ENCODE peak calls at places on chromosomes 6 and 20, in eight cellular contexts. One of them, this sample, is unnamed.
A peak's percentile ranks its signal among the peaks of the same experiment; 100 is the strongest.

GRCh38 chr20:36802326-36803223 is 29.0 kb upstream of the DSN1 start:
- DNase-seq in activated T-cell treated with anti-CD3 and anti-CD28 coated beads for 1 hour: no peak
- DNase-seq in psoas muscle: no peak
- DNase-seq in A172: peak; percentile 64
- DNase-seq in Right ventricle myocardium inferior: no peak
- DNase-seq in GM10248: no peak
- DNase-seq in nephron progenitor cell: no peak
- DNase-seq in heart right ventricle: no peak
- DNase-seq in this sample: no peak

GRCh38 chr20:4272225-4272624 is 256.9 kb upstream of the RNF24 start:
- DNase-seq in activated T-cell treated with anti-CD3 and anti-CD28 coated beads for 1 hour: no peak
- DNase-seq in psoas muscle: no peak
- DNase-seq in A172: no peak
- DNase-seq in Right ventricle myocardium inferior: no peak
- DNase-seq in GM10248: no peak
- DNase-seq in nephron progenitor cell: no peak
- DNase-seq in heart right ventricle: no peak
- DNase-seq in this sample: no peak

GRCh38 chr6:158999154-158999668 is 791 bp downstream of the RSPH3 start:
- DNase-seq in activated T-cell treated with anti-CD3 and anti-CD28 coated beads for 1 hour: no peak
- DNase-seq in psoas muscle: no peak
- DNase-seq in A172: peak; percentile 5
- DNase-seq in Right ventricle myocardium inferior: no peak
- DNase-seq in GM10248: no peak
- DNase-seq in nephron progenitor cell: no peak
- DNase-seq in heart right ventricle: no peak
- DNase-seq in this sample: no peak

GRCh38 chr6:80457044-80457933 is 350.8 kb downstream of the BCKDHB start:
- DNase-seq in activated T-cell treated with anti-CD3 and anti-CD28 coated beads for 1 hour: no peak
- DNase-seq in psoas muscle: peak; percentile 66
- DNase-seq in A172: peak; percentile 86
- DNase-seq in Right ventricle myocardium inferior: peak; percentile 67
- DNase-seq in GM10248: no peak
- DNase-seq in nephron progenitor cell: no peak
- DNase-seq in heart right ventricle: peak; percentile 44
- DNase-seq in this sample: no peak

GRCh38 chr6:34247481-34248197 is 1.2 kb downstream of the SMIM29 start:
- DNase-seq in activated T-cell treated with anti-CD3 and anti-CD28 coated beads for 1 hour: no peak
- DNase-seq in psoas muscle: no peak
- DNase-seq in A172: no peak
- DNase-seq in Right ventricle myocardium inferior: no peak
- DNase-seq in GM10248: no peak
- DNase-seq in nephron progenitor cell: no peak
- DNase-seq in heart right ventricle: no peak
- DNase-seq in this sample: no peak

GRCh38 chr6:31270788-31271640 is 878 bp downstream of the HLA-C start:
- DNase-seq in activated T-cell treated with anti-CD3 and anti-CD28 coated beads for 1 hour: peak; percentile 56
- DNase-seq in psoas muscle: peak; percentile 81
- DNase-seq in A172: peak; percentile 58
- DNase-seq in Right ventricle myocardium inferior: peak; percentile 83
- DNase-seq in GM10248: peak; percentile 45
- DNase-seq in nephron progenitor cell: peak; percentile 68
- DNase-seq in heart right ventricle: peak; percentile 85
- DNase-seq in this sample: peak; percentile 17

GRCh38 chr20:38649275-38649891 is 47.8 kb downstream of the ARHGAP40 start:
- DNase-seq in activated T-cell treated with anti-CD3 and anti-CD28 coated beads for 1 hour: no peak
- DNase-seq in psoas muscle: no peak
- DNase-seq in A172: no peak
- DNase-seq in Right ventricle myocardium inferior: no peak
- DNase-seq in GM10248: peak; percentile 51
- DNase-seq in nephron progenitor cell: peak; percentile 36
- DNase-seq in heart right ventricle: no peak
- DNase-seq in this sample: no peak

GRCh38 chr6:27468334-27468733 is 4.6 kb downstream of the ZNF184 start:
- DNase-seq in activated T-cell treated with anti-CD3 and anti-CD28 coated beads for 1 hour: no peak
- DNase-seq in psoas muscle: no peak
- DNase-seq in A172: peak; percentile 11
- DNase-seq in Right ventricle myocardium inferior: no peak
- DNase-seq in GM10248: no peak
- DNase-seq in nephron progenitor cell: no peak
- DNase-seq in heart right ventricle: no peak
- DNase-seq in this sample: no peak

GRCh38 chr20:61044499-61044898 is 207.6 kb upstream of the CDH4 start:
- DNase-seq in activated T-cell treated with anti-CD3 and anti-CD28 coated beads for 1 hour: no peak
- DNase-seq in psoas muscle: no peak
- DNase-seq in A172: no peak
- DNase-seq in Right ventricle myocardium inferior: no peak
- DNase-seq in GM10248: no peak
- DNase-seq in nephron progenitor cell: peak; percentile 22
- DNase-seq in heart right ventricle: no peak
- DNase-seq in this sample: no peak

GRCh38 chr6:47242483-47243386 is 67.0 kb downstream of the TNFRSF21 start:
- DNase-seq in activated T-cell treated with anti-CD3 and anti-CD28 coated beads for 1 hour: peak; percentile 27
- DNase-seq in psoas muscle: peak; percentile 82
- DNase-seq in A172: peak; percentile 91
- DNase-seq in Right ventricle myocardium inferior: peak; percentile 93
- DNase-seq in GM10248: peak; percentile 86
- DNase-seq in nephron progenitor cell: peak; percentile 43
- DNase-seq in heart right ventricle: peak; percentile 86
- DNase-seq in this sample: no peak

GRCh38 chr6:54595844-54596243 is 250.7 kb upstream of the FAM83B start:
- DNase-seq in activated T-cell treated with anti-CD3 and anti-CD28 coated beads for 1 hour: no peak
- DNase-seq in psoas muscle: no peak
- DNase-seq in A172: no peak
- DNase-seq in Right ventricle myocardium inferior: no peak
- DNase-seq in GM10248: no peak
- DNase-seq in nephron progenitor cell: no peak
- DNase-seq in heart right ventricle: no peak
- DNase-seq in this sample: no peak

GRCh38 chr6:51704932-51705540 is 382.4 kb downstream of the PKHD1 start:
- DNase-seq in activated T-cell treated with anti-CD3 and anti-CD28 coated beads for 1 hour: no peak
- DNase-seq in psoas muscle: no peak
- DNase-seq in A172: no peak
- DNase-seq in Right ventricle myocardium inferior: no peak
- DNase-seq in GM10248: no peak
- DNase-seq in nephron progenitor cell: no peak
- DNase-seq in heart right ventricle: no peak
- DNase-seq in this sample: no peak

GRCh38 chr6:151067684-151068596 is 171.8 kb upstream of the AKAP12 start:
- DNase-seq in activated T-cell treated with anti-CD3 and anti-CD28 coated beads for 1 hour: no peak
- DNase-seq in psoas muscle: peak; percentile 55
- DNase-seq in A172: peak; percentile 92
- DNase-seq in Right ventricle myocardium inferior: peak; percentile 78
- DNase-seq in GM10248: no peak
- DNase-seq in nephron progenitor cell: no peak
- DNase-seq in heart right ventricle: peak; percentile 66
- DNase-seq in this sample: no peak